ENCODE peak calls at places on chromosome 14, in five cellular contexts. I is AG10803, V is stomach, G is lower lobe of right lung, M is skeletal muscle cell. E is an unnamed sample.

GRCh38 chr14:89890589-89890988 is 63.9 kb downstream of the EFCAB11 start:
- DNase-seq in I (no peak), V (no peak), G (no peak), M (no peak), E (no peak)

GRCh38 chr14:31992051-31992450 is 85.1 kb upstream of the ARHGAP5 start:
- DNase-seq in I (peak), V (no peak), G (no peak), M (peak), E (no peak)

GRCh38 chr14:93716410-93717221 is 71.7 kb downstream of the PRIMA1 start:
- DNase-seq in I (no peak), V (no peak), G (no peak), M (no peak), E (no peak)

GRCh38 chr14:51006781-51007211 is 62.5 kb upstream of the PYGL start:
- DNase-seq in I (peak), V (no peak), G (no peak), M (peak), E (peak)

GRCh38 chr14:65792208-65792905 is 379.8 kb downstream of the FUT8 start:
- DNase-seq in I (peak), V (no peak), G (no peak), M (no peak), E (no peak)

GRCh38 chr14:35362911-35363374 is 41.6 kb downstream of the NFKBIA start:
- DNase-seq in I (peak), V (no peak), G (peak), M (no peak), E (no peak)

GRCh38 chr14:75339059-75339458 is 60.4 kb downstream of the FOS start:
- DNase-seq in I (peak), V (no peak), G (no peak), M (peak), E (no peak)

GRCh38 chr14:67416085-67416484 is 4.1 kb upstream of the PLEK2 start:
- DNase-seq in I (no peak), V (no peak), G (no peak), M (no peak), E (no peak)

GRCh38 chr14:79584679-79585078 is 626.6 kb downstream of the DIO2 start:
- DNase-seq in I (peak), V (no peak), G (no peak), M (peak), E (peak)

GRCh38 chr14:77027538-77028383 is 747 bp downstream of the IRF2BPL start:
- DNase-seq in I (peak), V (peak), G (peak), M (no peak), E (peak)

GRCh38 chr14:103501921-103502669 is 20.5 kb downstream of the CKB start:
- DNase-seq in I (no peak), V (no peak), G (no peak), M (no peak), E (no peak)

GRCh38 chr14:63727736-63728728 is at the start of gene SGPP1:
- DNase-seq in I (peak), V (peak), G (peak), M (peak), E (peak)

GRCh38 chr14:81348086-81348485 is 52.0 kb downstream of the STON2 start:
- DNase-seq in I (no peak), V (no peak), G (no peak), M (no peak), E (no peak)

GRCh38 chr14:104974665-104975390 is 3.3 kb downstream of the AHNAK2 start:
- DNase-seq in I (no peak), V (no peak), G (peak), M (no peak), E (no peak)

GRCh38 chr14:61222388-61222787 is 58.8 kb downstream of the TMEM30B start:
- DNase-seq in I (no peak), V (no peak), G (no peak), M (no peak), E (no peak)

GRCh38 chr14:103905861-103906456 is 22.3 kb upstream of the TDRD9 start:
- DNase-seq in I (no peak), V (no peak), G (peak), M (no peak), E (no peak)

GRCh38 chr14:81303258-81303935 is 82.6 kb upstream of the GTF2A1 start:
- DNase-seq in I (no peak), V (peak), G (peak), M (no peak), E (no peak)

GRCh38 chr14:20262642-20263128 is 23.6 kb downstream of the OR11H4 start:
- DNase-seq in I (peak), V (no peak), G (no peak), M (peak), E (peak)

GRCh38 chr14:63204407-63205280 is at the start of gene RHOJ:
- DNase-seq in I (no peak), V (no peak), G (no peak), M (no peak), E (peak)

GRCh38 chr14:83184531-83184930 is 1650.9 kb upstream of the SEL1L start:
- DNase-seq in I (no peak), V (no peak), G (no peak), M (no peak), E (no peak)

GRCh38 chr14:74596747-74597456 is 15.1 kb downstream of the LTBP2 start:
- DNase-seq in I (peak), V (no peak), G (no peak), M (peak), E (no peak)

GRCh38 chr14:60348211-60348610 is 99.2 kb downstream of the PPM1A start:
- DNase-seq in I (no peak), V (no peak), G (no peak), M (no peak), E (no peak)

GRCh38 chr14:41785696-41786095 is 179.0 kb downstream of the LRFN5 start:
- DNase-seq in I (no peak), V (no peak), G (no peak), M (no peak), E (peak)

GRCh38 chr14:96069421-96069820 is 30.3 kb downstream of the C14orf132 start:
- DNase-seq in I (no peak), V (no peak), G (peak), M (no peak), E (no peak)

GRCh38 chr14:94823556-94824341 is 53.8 kb upstream of the GSC start:
- DNase-seq in I (peak), V (no peak), G (no peak), M (no peak), E (peak)

GRCh38 chr14:59739794-59740193 is 130.8 kb downstream of the RTN1 start:
- DNase-seq in I (no peak), V (no peak), G (peak), M (no peak), E (no peak)

GRCh38 chr14:60353410-60353809 is 104.4 kb downstream of the PPM1A start:
- DNase-seq in I (no peak), V (no peak), G (no peak), M (no peak), E (no peak)

GRCh38 chr14:94474581-94475031 is 1.4 kb downstream of the SERPINA9 start:
- DNase-seq in I (no peak), V (no peak), G (no peak), M (no peak), E (peak)

GRCh38 chr14:42222924-42223471 is 616.3 kb downstream of the LRFN5 start:
- DNase-seq in I (peak), V (no peak), G (no peak), M (peak), E (peak)

GRCh38 chr14:23376477-23377200 is at the start of gene CMTM5:
- DNase-seq in I (no peak), V (no peak), G (no peak), M (no peak), E (peak)

GRCh38 chr14:61501714-61502458 is 180.5 kb downstream of the PRKCH start:
- DNase-seq in I (no peak), V (no peak), G (no peak), M (no peak), E (no peak)

GRCh38 chr14:104355101-104355691 is 216.8 kb downstream of the KIF26A start:
- DNase-seq in I (no peak), V (no peak), G (no peak), M (no peak), E (no peak)

GRCh38 chr14:47921133-47921532 is 245.7 kb upstream of the MDGA2 start:
- DNase-seq in I (no peak), V (no peak), G (no peak), M (no peak), E (no peak)

GRCh38 chr14:70642313-70643235 is 858 bp downstream of the TTC9 start:
- DNase-seq in I (no peak), V (no peak), G (no peak), M (no peak), E (peak)

GRCh38 chr14:70646705-70647104 is 5.0 kb downstream of the TTC9 start:
- DNase-seq in I (no peak), V (no peak), G (no peak), M (no peak), E (peak)

GRCh38 chr14:70641548-70642312 is at the start of gene TTC9:
- DNase-seq in I (no peak), V (peak), G (peak), M (no peak), E (peak)

GRCh38 chr14:70645892-70646291 is 4.2 kb downstream of the TTC9 start:
- DNase-seq in I (no peak), V (no peak), G (no peak), M (no peak), E (no peak)

GRCh38 chr14:70644016-70644415 is 2.3 kb downstream of the TTC9 start:
- DNase-seq in I (no peak), V (no peak), G (no peak), M (no peak), E (no peak)
- H3K4me3 ChIP-seq in I (no peak), V (peak), G (peak), M (no peak), E (peak)

DNA sequence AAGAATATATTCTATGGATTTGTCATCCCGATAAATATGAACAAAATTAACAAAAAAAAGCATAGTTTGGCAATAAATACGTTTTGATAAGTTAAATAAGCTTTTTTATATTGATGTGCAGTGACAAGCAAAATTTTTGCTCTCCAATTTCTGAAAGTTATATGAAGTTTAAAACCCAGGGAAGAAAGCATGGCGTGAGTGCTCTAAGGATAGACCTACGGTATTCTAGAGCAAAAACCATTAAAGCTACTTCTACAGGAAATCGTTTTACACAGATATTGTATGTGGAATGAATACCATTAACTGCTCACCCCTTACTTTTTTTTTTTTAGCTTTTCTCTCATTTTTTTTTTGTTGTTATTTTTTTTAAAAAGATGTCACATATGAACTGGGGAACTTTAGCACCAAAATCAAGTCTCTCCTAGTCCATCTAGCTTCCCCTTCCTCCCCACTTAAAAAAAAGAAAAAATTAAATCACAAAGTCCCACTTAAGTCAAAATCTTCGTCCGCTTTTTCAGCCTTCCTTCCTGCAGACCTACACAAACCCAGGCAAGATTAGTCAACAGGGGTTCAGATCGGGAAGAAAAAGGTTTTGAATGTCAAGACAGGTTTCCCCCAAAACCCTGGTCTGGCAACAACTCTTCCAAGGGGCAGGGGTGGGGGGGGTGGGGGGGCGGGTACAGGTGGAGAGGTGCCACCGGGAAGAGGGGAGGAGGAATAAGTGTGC is 4.4 kb downstream of the ZFP36L1 start:
- DNase-seq in I (no peak), V (no peak), G (no peak), M (no peak), E (no peak)
- H3K4me3 ChIP-seq in I (peak), V (peak), G (peak), M (peak), E (no peak)

GRCh38 chr14:91380610-91381371 is 36.8 kb downstream of the CCDC88C start:
- DNase-seq in I (no peak), V (no peak), G (peak), M (peak), E (peak)

GRCh38 chr14:91377700-91378652 is 39.6 kb downstream of the CCDC88C start:
- DNase-seq in I (peak), V (no peak), G (no peak), M (no peak), E (no peak)

GRCh38 chr14:91380116-91380515 is 37.5 kb downstream of the CCDC88C start:
- DNase-seq in I (no peak), V (no peak), G (no peak), M (no peak), E (no peak)

GRCh38 chr14:91376547-91377477 is 40.8 kb downstream of the CCDC88C start:
- DNase-seq in I (no peak), V (no peak), G (no peak), M (no peak), E (no peak)

GRCh38 chr14:91378945-91379932 is 38.4 kb downstream of the CCDC88C start:
- DNase-seq in I (no peak), V (no peak), G (no peak), M (no peak), E (no peak)
- H3K4me3 ChIP-seq in I (no peak), V (no peak), G (no peak), M (no peak), E (no peak)

GRCh38 chr14:55129428-55130193 is 559 bp downstream of the LGALS3 start:
- DNase-seq in I (peak), V (peak), G (peak), M (no peak), E (peak)

GRCh38 chr14:55129086-55129427 is at the start of gene LGALS3:
- DNase-seq in I (peak), V (peak), G (peak), M (no peak), E (no peak)

GRCh38 chr14:55130194-55130550 is 1.1 kb downstream of the LGALS3 start:
- DNase-seq in I (peak), V (peak), G (no peak), M (no peak), E (no peak)

GRCh38 chr14:55133416-55133815 is 4.4 kb downstream of the LGALS3 start:
- DNase-seq in I (no peak), V (no peak), G (no peak), M (no peak), E (peak)

GRCh38 chr14:55131782-55132181 is 2.7 kb downstream of the LGALS3 start:
- DNase-seq in I (peak), V (no peak), G (no peak), M (no peak), E (no peak)
- H3K4me3 ChIP-seq in I (peak), V (peak), G (peak), M (peak), E (no peak)

DNA sequence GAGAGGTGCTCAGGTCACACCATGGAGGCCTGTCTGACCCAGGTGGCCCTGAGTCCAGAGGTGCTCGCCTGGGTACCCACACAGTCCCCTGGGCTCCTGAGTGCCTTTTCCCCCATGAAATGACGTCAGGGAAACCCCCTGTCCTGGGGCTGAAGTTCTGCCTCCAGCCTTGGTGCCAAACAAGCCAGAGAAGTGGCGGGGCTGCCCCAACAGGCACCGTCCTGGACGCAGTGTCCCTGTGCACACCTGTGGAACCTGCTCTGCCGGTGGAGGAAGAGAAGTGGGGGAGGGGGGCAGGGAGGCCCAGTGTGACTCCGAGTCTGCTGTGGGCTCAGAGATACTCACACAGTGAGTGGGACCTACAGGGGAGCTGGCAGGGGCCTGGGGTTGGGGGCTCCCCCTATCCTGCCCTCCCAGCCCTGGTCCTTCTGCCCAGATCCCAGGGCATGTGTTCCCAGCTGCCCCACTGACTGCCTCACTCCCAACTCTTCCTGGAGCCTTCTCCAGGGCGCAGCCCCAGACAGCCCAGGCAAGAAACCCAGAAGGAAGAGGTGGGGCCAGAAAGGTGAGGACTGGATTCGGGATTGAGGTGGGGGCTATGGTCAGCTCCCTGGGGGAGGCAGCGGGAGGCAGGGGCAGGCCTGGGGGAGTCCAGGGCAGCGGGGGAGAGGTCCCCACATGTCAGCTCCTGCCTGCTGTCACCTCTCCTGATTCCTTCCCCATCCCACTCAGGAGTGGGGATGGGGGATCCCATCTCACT is 24.8 kb downstream of the CCDC85C start:
- DNase-seq in I (no peak), V (peak), G (peak), M (no peak), E (no peak)
- H3K4me3 ChIP-seq in I (no peak), V (peak), G (peak), M (no peak), E (no peak)

GRCh38 chr14:33774866-33775519 is 175.9 kb downstream of the EGLN3 start:
- DNase-seq in I (no peak), V (no peak), G (no peak), M (no peak), E (no peak)
- H3K4me3 ChIP-seq in I (no peak), V (no peak), G (no peak), M (no peak), E (no peak)

GRCh38 chr14:97706814-97707213 is 909.6 kb downstream of the VRK1 start:
- DNase-seq in I (no peak), V (no peak), G (no peak), M (no peak), E (no peak)
- H3K4me3 ChIP-seq in I (no peak), V (no peak), G (no peak), M (no peak), E (no peak)

GRCh38 chr14:26204954-26205479 is 392.8 kb downstream of the NOVA1 start:
- DNase-seq in I (no peak), V (peak), G (peak), M (no peak), E (no peak)
- H3K4me3 ChIP-seq in I (no peak), V (peak), G (peak), M (peak), E (no peak)

GRCh38 chr14:101234588-101234937 is 326.7 kb upstream of the DIO3 start:
- DNase-seq in I (no peak), V (no peak), G (no peak), M (no peak), E (no peak)
- H3K4me3 ChIP-seq in I (no peak), V (no peak), G (no peak), M (no peak), E (no peak)

E was measured in A673.